ENCODE peak calls at places on chromosomes 5 and 9, in six cellular contexts. Q is uterus, J is H7, A is HS-5, X is HCEC 1CT, V is skeletal muscle cell. M is an unnamed sample.

GRCh38 chr5:178453224-178453623 is 137.0 kb downstream of the COL23A1 start:
- DNase-seq in Q (no peak), J (peak), A (no peak), X (no peak), V (no peak), M (no peak)

GRCh38 chr9:27385606-27386005 is 88.7 kb upstream of the EQTN start:
- DNase-seq in Q (no peak), J (no peak), A (no peak), X (no peak), V (no peak), M (no peak)

GRCh38 chr9:122944960-122945888 is 4.4 kb downstream of the RABGAP1 start:
- DNase-seq in Q (no peak), J (no peak), A (no peak), X (peak), V (no peak), M (no peak)

GRCh38 chr5:100584069-100584468 is 48.9 kb downstream of the FAM174A start:
- DNase-seq in Q (no peak), J (no peak), A (no peak), X (no peak), V (no peak), M (no peak)

GRCh38 chr9:106284300-106284699 is 578.7 kb upstream of the ZNF462 start:
- DNase-seq in Q (no peak), J (peak), A (no peak), X (no peak), V (no peak), M (no peak)

GRCh38 chr5:43037929-43038510 is 2.1 kb downstream of the ANXA2R start:
- DNase-seq in Q (no peak), J (no peak), A (no peak), X (peak), V (no peak), M (no peak)

GRCh38 chr5:171907731-171908343 is 98.6 kb downstream of the FBXW11 start:
- DNase-seq in Q (peak), J (peak), A (peak), X (peak), V (no peak), M (peak)

GRCh38 chr9:95506438-95506691 is 10.4 kb downstream of the PTCH1 start:
- DNase-seq in Q (peak), J (peak), A (no peak), X (peak), V (no peak), M (no peak)

GRCh38 chr5:138148811-138149210 is 9.6 kb upstream of the NME5 start:
- DNase-seq in Q (no peak), J (no peak), A (peak), X (peak), V (peak), M (peak)

GRCh38 chr9:94212531-94212930 is 46.6 kb upstream of the ZNF169 start:
- DNase-seq in Q (no peak), J (peak), A (no peak), X (no peak), V (no peak), M (no peak)

GRCh38 chr9:126752376-126752775 is 52.5 kb upstream of the ZBTB43 start:
- DNase-seq in Q (no peak), J (peak), A (no peak), X (no peak), V (no peak), M (no peak)

GRCh38 chr5:71925608-71926091 is 181.6 kb upstream of the MAP1B start:
- DNase-seq in Q (no peak), J (no peak), A (no peak), X (no peak), V (no peak), M (peak)

GRCh38 chr5:108504974-108505373 is 123.1 kb upstream of the FBXL17 start:
- DNase-seq in Q (no peak), J (no peak), A (no peak), X (no peak), V (no peak), M (no peak)

GRCh38 chr9:84811726-84812074 is 142.2 kb downstream of the NTRK2 start:
- DNase-seq in Q (no peak), J (no peak), A (no peak), X (no peak), V (no peak), M (no peak)

GRCh38 chr5:154878642-154879335 is 20.4 kb downstream of the CNOT8 start:
- DNase-seq in Q (no peak), J (no peak), A (no peak), X (no peak), V (no peak), M (no peak)

GRCh38 chr5:160506006-160507004 is 84.7 kb downstream of the PTTG1 start:
- DNase-seq in Q (no peak), J (peak), A (no peak), X (peak), V (no peak), M (no peak)

GRCh38 chr5:32217886-32218396 is 43.8 kb upstream of the GOLPH3 start:
- DNase-seq in Q (no peak), J (no peak), A (no peak), X (no peak), V (no peak), M (no peak)

GRCh38 chr5:139177809-139178581 is 20.2 kb downstream of the SIL1 start:
- DNase-seq in Q (no peak), J (no peak), A (no peak), X (no peak), V (no peak), M (no peak)

GRCh38 chr5:113273949-113274348 is 160.8 kb downstream of the TSSK1B start:
- DNase-seq in Q (no peak), J (no peak), A (no peak), X (no peak), V (no peak), M (no peak)

GRCh38 chr9:98961513-98962180 is 17.9 kb downstream of the COL15A1 start:
- DNase-seq in Q (no peak), J (no peak), A (no peak), X (no peak), V (no peak), M (no peak)

GRCh38 chr5:138989720-138990119 is 114.6 kb upstream of the LRRTM2 start:
- DNase-seq in Q (no peak), J (no peak), A (no peak), X (peak), V (no peak), M (no peak)

GRCh38 chr9:21580636-21581353 is 98.7 kb upstream of the IFNE start:
- DNase-seq in Q (no peak), J (no peak), A (no peak), X (no peak), V (no peak), M (no peak)

GRCh38 chr9:134778841-134779411 is 101.7 kb upstream of the FCN2 start:
- DNase-seq in Q (peak), J (peak), A (no peak), X (peak), V (no peak), M (no peak)

GRCh38 chr5:113487411-113487778 is 858 bp downstream of the MCC start:
- DNase-seq in Q (no peak), J (peak), A (no peak), X (no peak), V (no peak), M (no peak)

GRCh38 chr9:131624636-131625241 is 79.4 kb downstream of the PRRT1B start:
- DNase-seq in Q (no peak), J (no peak), A (no peak), X (no peak), V (no peak), M (no peak)

GRCh38 chr9:17907780-17908513 is 329.1 kb downstream of the SH3GL2 start:
- DNase-seq in Q (no peak), J (no peak), A (no peak), X (no peak), V (no peak), M (no peak)

GRCh38 chr9:123267481-123268239 is 726 bp downstream of the STRBP start:
- DNase-seq in Q (peak), J (peak), A (no peak), X (no peak), V (no peak), M (no peak)

GRCh38 chr5:133227082-133227481 is 175.3 kb downstream of the HSPA4 start:
- DNase-seq in Q (no peak), J (peak), A (no peak), X (no peak), V (no peak), M (no peak)

GRCh38 chr5:110751902-110752762 is 13.3 kb downstream of the SLC25A46 start:
- DNase-seq in Q (no peak), J (no peak), A (no peak), X (peak), V (no peak), M (no peak)

GRCh38 chr5:53246042-53246836 is 136.7 kb upstream of the MOCS2 start:
- DNase-seq in Q (no peak), J (no peak), A (peak), X (peak), V (no peak), M (peak)

GRCh38 chr5:80246995-80247729 is 8.7 kb downstream of the SERINC5 start:
- DNase-seq in Q (peak), J (peak), A (peak), X (peak), V (peak), M (no peak)

GRCh38 chr9:127524373-127524772 is 73.1 kb downstream of the LRSAM1 start:
- DNase-seq in Q (no peak), J (no peak), A (peak), X (peak), V (no peak), M (no peak)

GRCh38 chr5:31982661-31983060 is 191.5 kb downstream of the GOLPH3 start:
- DNase-seq in Q (no peak), J (no peak), A (no peak), X (no peak), V (no peak), M (no peak)

GRCh38 chr5:38666668-38667498 is 110.4 kb upstream of the LIFR start:
- DNase-seq in Q (no peak), J (no peak), A (peak), X (peak), V (peak), M (no peak)

GRCh38 chr5:64221911-64222310 is 56.3 kb downstream of the RNF180 start:
- DNase-seq in Q (no peak), J (no peak), A (no peak), X (no peak), V (no peak), M (no peak)

GRCh38 chr5:102797485-102797884 is 42.4 kb downstream of the PAM start:
- DNase-seq in Q (no peak), J (no peak), A (no peak), X (no peak), V (no peak), M (no peak)

GRCh38 chr5:138038826-138039225 is 5.9 kb upstream of the FAM13B start:
- DNase-seq in Q (no peak), J (no peak), A (no peak), X (no peak), V (no peak), M (no peak)

M was measured in GM04503.